ENCODE peak calls at places on chromosomes 7 and 10, in nine cellular contexts. G, V, Y, A, K, L, U, W and N are unnamed samples.

GRCh38 chr10:89283174-89283987 is 18.5 kb upstream of the IFIT2 start:
- DNase-seq in G (no peak), V (no peak), Y (no peak), A (no peak), K (no peak), L (no peak), U (peak; percentile 64), W (no peak), N (no peak)

GRCh38 chr10:120948889-120949382 is 97.8 kb downstream of the WDR11 start:
- DNase-seq in G (no peak), V (peak; percentile 86), Y (no peak), A (no peak), K (no peak), L (no peak), U (peak; percentile 55), W (peak; percentile 69), N (peak; percentile 68)

GRCh38 chr10:7192831-7193348 is 217.9 kb downstream of the SFMBT2 start:
- DNase-seq in G (no peak), V (no peak), Y (no peak), A (no peak), K (no peak), L (no peak), U (no peak), W (no peak), N (no peak)

GRCh38 chr7:111753968-111754367 is 191.7 kb upstream of the IMMP2L start:
- DNase-seq in G (no peak), V (no peak), Y (no peak), A (no peak), K (no peak), L (no peak), U (peak; percentile 33), W (no peak), N (no peak)

GRCh38 chr10:29470843-29471482 is 163.8 kb downstream of the SVIL start:
- DNase-seq in G (no peak), V (no peak), Y (no peak), A (no peak), K (peak; percentile 9), L (peak; percentile 58), U (no peak), W (no peak), N (no peak)

GRCh38 chr10:87092861-87093460 is 1.7 kb downstream of the GLUD1 start:
- DNase-seq in G (no peak), V (no peak), Y (no peak), A (no peak), K (no peak), L (peak; percentile 49), U (peak; percentile 28), W (peak; percentile 38), N (peak; percentile 73)

GRCh38 chr10:125155101-125155500 is 5.3 kb downstream of the CTBP2 start:
- DNase-seq in G (no peak), V (no peak), Y (no peak), A (no peak), K (no peak), L (no peak), U (no peak), W (no peak), N (no peak)

GRCh38 chr10:63120554-63120953 is 12.6 kb upstream of the NRBF2 start:
- DNase-seq in G (no peak), V (no peak), Y (no peak), A (no peak), K (no peak), L (peak; percentile 66), U (peak; percentile 90), W (no peak), N (peak; percentile 43)

GRCh38 chr7:111364413-111364812 is 197.9 kb downstream of the IMMP2L start:
- DNase-seq in G (no peak), V (no peak), Y (no peak), A (no peak), K (no peak), L (peak; percentile 81), U (peak; percentile 81), W (no peak), N (no peak)

GRCh38 chr7:43584200-43584586 is 1.3 kb downstream of the STK17A start:
- DNase-seq in G (no peak), V (no peak), Y (no peak), A (no peak), K (peak; percentile 35), L (no peak), U (peak; percentile 71), W (peak; percentile 19), N (peak; percentile 88)

GRCh38 chr10:9305018-9305655 is 1250.6 kb downstream of the GATA3 start:
- DNase-seq in G (no peak), V (no peak), Y (no peak), A (no peak), K (no peak), L (no peak), U (peak; percentile 19), W (no peak), N (peak; percentile 11)

GRCh38 chr7:28811003-28811402 is 147.1 kb downstream of the TRIL start:
- DNase-seq in G (no peak), V (no peak), Y (no peak), A (no peak), K (no peak), L (no peak), U (peak; percentile 38), W (no peak), N (no peak)

GRCh38 chr10:105793071-105793470 is 1152.0 kb downstream of the SORCS3 start:
- DNase-seq in G (no peak), V (no peak), Y (no peak), A (no peak), K (no peak), L (no peak), U (no peak), W (no peak), N (no peak)

GRCh38 chr10:123970207-123970926 is 78.8 kb upstream of the CPXM2 start:
- DNase-seq in G (no peak), V (peak; percentile 28), Y (no peak), A (no peak), K (no peak), L (no peak), U (no peak), W (no peak), N (no peak)

GRCh38 chr10:117801691-117802090 is 245.1 kb downstream of the RAB11FIP2 start:
- DNase-seq in G (no peak), V (no peak), Y (no peak), A (no peak), K (no peak), L (no peak), U (no peak), W (no peak), N (no peak)

GRCh38 chr7:141563956-141564623 is 12.9 kb downstream of the AGK start:
- DNase-seq in G (no peak), V (no peak), Y (no peak), A (no peak), K (no peak), L (no peak), U (no peak), W (no peak), N (peak; percentile 58)

GRCh38 chr7:139091677-139091996 is 17.9 kb downstream of the ZC3HAV1 start:
- DNase-seq in G (no peak), V (no peak), Y (no peak), A (no peak), K (no peak), L (no peak), U (no peak), W (no peak), N (no peak)

GRCh38 chr7:139094030-139094429 is 15.5 kb downstream of the ZC3HAV1 start:
- DNase-seq in G (no peak), V (no peak), Y (no peak), A (no peak), K (no peak), L (no peak), U (no peak), W (no peak), N (no peak)

GRCh38 chr7:139094596-139094995 is 14.9 kb downstream of the ZC3HAV1 start:
- DNase-seq in G (no peak), V (no peak), Y (no peak), A (no peak), K (no peak), L (no peak), U (peak; percentile 7), W (no peak), N (no peak)

GRCh38 chr7:139092090-139092796 is 17.3 kb downstream of the ZC3HAV1 start:
- DNase-seq in G (no peak), V (no peak), Y (no peak), A (no peak), K (no peak), L (no peak), U (no peak), W (no peak), N (no peak)

GRCh38 chr7:139095194-139095659 is 14.3 kb downstream of the ZC3HAV1 start:
- DNase-seq in G (no peak), V (peak; percentile 72), Y (peak; percentile 9), A (no peak), K (no peak), L (no peak), U (no peak), W (peak; percentile 50), N (peak; percentile 98)
- TF ChIP-seq POLR2A in G (no peak), V (no peak), Y (no peak), A (no peak), K (no peak), L (no peak), U (no peak), W (no peak), N (peak; percentile 51)

GRCh38 chr7:127588697-127589482 is 679 bp downstream of the ARF5 start:
- DNase-seq in G (no peak), V (peak; percentile 76), Y (no peak), A (peak; percentile 80), K (peak; percentile 55), L (peak; percentile 90), U (peak; percentile 51), W (peak; percentile 58), N (peak; percentile 66)
- TF ChIP-seq POLR2A in G (no peak), V (no peak), Y (no peak), A (no peak), K (no peak), L (no peak), U (no peak), W (no peak), N (no peak)

DNA sequence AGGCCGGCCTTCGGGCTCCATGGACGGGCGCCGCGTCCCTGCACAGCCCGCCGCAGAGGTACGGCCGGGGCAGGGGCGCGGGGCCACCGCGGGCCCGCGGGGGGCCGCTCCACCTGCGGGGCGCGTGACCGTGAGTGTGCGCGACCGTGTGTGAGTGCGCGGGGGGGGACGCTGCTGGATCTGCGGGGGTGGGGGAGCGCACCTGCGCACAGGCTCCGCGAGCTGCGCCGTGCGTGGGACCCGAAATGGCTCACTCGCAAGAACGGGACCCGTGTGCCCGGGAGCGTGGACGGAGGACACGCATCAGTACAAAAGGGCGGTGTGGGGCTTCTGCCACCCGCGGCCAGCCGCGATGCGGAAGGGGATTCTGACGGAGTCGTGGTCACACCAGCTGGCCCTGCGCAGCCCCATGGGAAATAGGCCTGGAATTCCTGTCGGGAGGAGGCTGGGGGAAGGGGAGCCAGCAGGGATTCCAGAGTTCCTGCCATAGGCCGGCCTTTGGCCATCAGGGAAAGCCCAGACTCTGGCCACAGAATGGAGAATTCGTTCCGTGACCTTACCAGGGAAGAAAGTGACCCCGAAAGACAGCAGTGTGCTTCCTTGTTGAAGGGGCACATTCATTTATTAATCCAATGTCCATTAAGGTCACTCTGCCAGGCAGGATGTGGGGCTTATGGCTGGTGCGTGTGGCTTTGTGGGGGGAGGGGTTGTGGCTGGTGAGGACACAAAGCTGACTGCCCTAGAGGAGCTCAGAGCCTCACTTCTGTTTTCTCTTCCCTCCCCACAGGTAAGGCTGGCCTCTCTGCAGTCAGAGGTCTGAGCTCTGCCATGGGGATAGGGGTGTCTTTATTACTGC is 490 bp downstream of the REPIN1 start:
- DNase-seq in G (no peak), V (peak; percentile 89), Y (no peak), A (peak; percentile 79), K (peak; percentile 72), L (no peak), U (peak; percentile 67), W (peak; percentile 67), N (peak; percentile 88)
- TF ChIP-seq POLR2A in G (no peak), V (no peak), Y (no peak), A (no peak), K (peak; percentile 86), L (no peak), U (peak; percentile 66), W (peak; percentile 35), N (peak; percentile 21)

GRCh38 chr7:96310106-96310505 is 11.8 kb downstream of the SLC25A13 start:
- DNase-seq in G (no peak), V (no peak), Y (no peak), A (no peak), K (no peak), L (no peak), U (no peak), W (no peak), N (no peak)
- TF ChIP-seq POLR2A in G (no peak), V (no peak), Y (no peak), A (no peak), K (no peak), L (no peak), U (no peak), W (no peak), N (no peak)